ENCODE peak calls at places on chromosomes 13 and 19, in eight cellular contexts. A is uterus, O is kidney, Y is foreskin keratinocyte, H is breast epithelium, T is upper lobe of left lung, F is fibroblast of lung, J is RWPE2. V is an unnamed sample.

GRCh38 chr13:42420304-42420703 is 148.4 kb downstream of the AKAP11 start:
- DNase-seq in A (no peak), O (no peak), Y (no peak), H (no peak), T (no peak), F (no peak), J (no peak), V (no peak)

GRCh38 chr19:57279418-57280164 is 694 bp upstream of the ZNF460 start:
- DNase-seq in A (peak; percentile 88), O (peak; percentile 98), Y (peak; percentile 85), H (peak; percentile 93), T (peak; percentile 92), F (peak; percentile 98), J (peak; percentile 91), V (peak; percentile 78)

GRCh38 chr19:13825489-13826475 is 30.5 kb downstream of the ZSWIM4 start:
- DNase-seq in A (no peak), O (no peak), Y (no peak), H (no peak), T (no peak), F (no peak), J (peak; percentile 67), V (no peak)

GRCh38 chr13:49938274-49938673 is 2.1 kb upstream of the SPRYD7 start:
- DNase-seq in A (no peak), O (no peak), Y (no peak), H (no peak), T (no peak), F (no peak), J (no peak), V (no peak)

GRCh38 chr13:107203146-107203847 is 635.4 kb upstream of the ARGLU1 start:
- DNase-seq in A (no peak), O (no peak), Y (no peak), H (no peak), T (no peak), F (peak; percentile 9), J (no peak), V (no peak)

GRCh38 chr19:7729831-7730285 is 2.1 kb downstream of the CLEC4G start:
- DNase-seq in A (no peak), O (peak; percentile 73), Y (no peak), H (no peak), T (no peak), F (no peak), J (no peak), V (no peak)

GRCh38 chr13:98307744-98308524 is 130.9 kb upstream of the RNF113B start:
- DNase-seq in A (no peak), O (no peak), Y (no peak), H (no peak), T (no peak), F (peak; percentile 82), J (no peak), V (no peak)

GRCh38 chr19:35904312-35905068 is 2.2 kb downstream of the HCST start:
- DNase-seq in A (no peak), O (no peak), Y (no peak), H (no peak), T (no peak), F (no peak), J (no peak), V (no peak)

GRCh38 chr19:10797078-10797477 is 38.9 kb downstream of the TMED1 start:
- DNase-seq in A (no peak), O (no peak), Y (no peak), H (no peak), T (no peak), F (no peak), J (no peak), V (no peak)

GRCh38 chr13:27183561-27184147 is 12.0 kb upstream of the USP12 start:
- DNase-seq in A (no peak), O (no peak), Y (no peak), H (no peak), T (no peak), F (peak; percentile 49), J (no peak), V (no peak)

GRCh38 chr13:77980592-77980991 is 62.0 kb upstream of the EDNRB start:
- DNase-seq in A (no peak), O (no peak), Y (peak; percentile 37), H (no peak), T (peak; percentile 28), F (peak; percentile 86), J (no peak), V (no peak)

GRCh38 chr13:59991395-59991794 is 172.3 kb downstream of the DIAPH3 start:
- DNase-seq in A (no peak), O (no peak), Y (no peak), H (no peak), T (no peak), F (no peak), J (no peak), V (no peak)

GRCh38 chr19:17966497-17967257 is at the start of gene KCNN1:
- DNase-seq in A (no peak), O (no peak), Y (no peak), H (no peak), T (no peak), F (no peak), J (no peak), V (no peak)

GRCh38 chr19:30330266-30330665 is 41.9 kb upstream of the ZNF536 start:
- DNase-seq in A (no peak), O (no peak), Y (no peak), H (no peak), T (no peak), F (no peak), J (no peak), V (no peak)

GRCh38 chr13:98910501-98910951 is 67.3 kb downstream of the DOCK9 start:
- DNase-seq in A (peak; percentile 34), O (no peak), Y (peak; percentile 69), H (no peak), T (no peak), F (peak; percentile 28), J (no peak), V (no peak)

GRCh38 chr19:45070861-45071544 is 5.3 kb downstream of the ZNF296 start:
- DNase-seq in A (no peak), O (no peak), Y (no peak), H (peak; percentile 62), T (no peak), F (no peak), J (no peak), V (no peak)

DNA sequence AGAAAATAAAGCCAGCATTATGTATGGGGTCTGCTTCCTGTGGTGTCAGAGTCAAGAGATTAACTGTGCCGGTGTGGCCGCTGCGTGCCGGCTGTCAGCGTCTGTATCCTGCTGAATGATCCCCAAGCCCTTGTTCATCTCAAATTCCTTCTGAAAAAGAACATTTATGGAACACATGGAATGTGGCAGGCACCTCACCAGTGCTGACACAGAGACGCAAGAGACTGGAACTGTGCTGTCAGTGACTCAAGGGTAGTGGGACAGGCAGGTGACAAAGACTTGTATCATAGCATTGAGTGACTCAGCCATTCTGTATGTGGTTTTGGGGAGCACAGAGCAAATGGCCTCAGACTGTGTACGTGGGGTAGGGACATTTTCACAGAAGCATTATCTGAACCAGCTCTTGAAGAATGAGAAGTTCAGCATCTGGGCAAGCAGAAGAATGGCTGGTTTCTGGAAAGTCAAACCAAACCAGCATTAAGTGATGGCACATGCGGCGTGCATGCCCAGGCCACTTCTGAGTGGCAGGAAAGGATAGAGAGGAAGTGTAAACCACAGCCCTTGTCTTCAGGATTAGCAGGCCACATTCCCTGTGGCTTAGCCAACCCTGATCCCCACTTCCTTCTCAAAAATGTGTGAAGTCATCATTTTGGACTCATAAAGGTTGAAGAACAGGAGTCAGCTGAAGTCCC is 54.0 kb upstream of the IRS2 start:
- DNase-seq in A (no peak), O (no peak), Y (peak; percentile 68), H (no peak), T (no peak), F (peak; percentile 15), J (no peak), V (no peak)
- H3K27ac ChIP-seq in A (no peak overlapping the region), O (no peak overlapping the region), Y (no peak overlapping the region), H (no peak overlapping the region), T (no peak overlapping the region), F (no peak overlapping the region), J (peak overlapping the region; percentile 64), V (no peak overlapping the region)

DNA sequence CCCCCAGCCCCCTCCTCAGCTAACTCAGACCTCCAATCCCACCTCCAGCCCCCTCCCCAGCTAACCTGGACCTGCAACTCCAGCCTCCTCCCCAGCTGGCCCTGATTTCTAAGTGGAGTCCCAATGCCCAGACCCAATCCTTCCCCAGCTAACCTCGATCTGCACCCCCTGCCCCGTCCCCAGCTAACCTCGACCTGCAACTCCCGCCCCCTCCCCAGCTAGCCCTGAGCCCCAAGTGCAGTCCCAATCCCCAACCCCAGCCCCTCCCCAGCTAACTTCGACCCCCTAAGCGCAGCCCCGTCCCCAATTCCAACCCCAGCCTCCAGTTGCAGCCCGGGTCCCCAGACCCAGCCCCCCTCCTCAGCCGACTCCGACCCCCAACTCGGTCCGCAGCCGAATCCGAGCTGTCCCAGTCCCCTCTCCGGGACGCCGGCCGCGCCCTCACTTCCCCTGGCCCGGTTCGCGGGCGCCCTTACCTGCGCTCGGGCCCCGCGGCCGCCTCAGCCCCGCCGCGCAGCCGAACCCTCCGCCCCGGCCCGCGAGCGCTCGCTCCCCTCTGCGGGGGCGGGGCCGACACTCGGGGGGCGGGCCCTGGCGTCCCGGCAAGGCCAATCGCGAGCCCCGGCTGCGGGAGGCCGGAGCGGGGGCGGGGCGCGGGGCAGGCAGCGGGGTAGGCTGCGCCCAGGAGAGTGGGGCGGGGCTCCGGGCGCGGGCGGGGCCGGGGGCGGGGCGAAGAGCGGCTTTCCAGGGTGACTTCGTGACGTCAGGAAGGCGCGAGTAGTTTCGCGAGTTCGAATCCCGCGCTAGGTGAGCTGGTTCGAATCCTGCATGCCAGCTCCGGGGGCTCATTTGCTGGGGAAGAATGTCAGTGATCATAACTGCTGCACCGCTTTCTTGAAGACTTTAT is at the start of gene GNG7:
- DNase-seq in A (peak; percentile 92), O (peak; percentile 98), Y (peak; percentile 12), H (peak; percentile 95), T (peak; percentile 95), F (peak; percentile 79), J (peak; percentile 83), V (peak; percentile 86)
- H3K27ac ChIP-seq in A (peak within 1 kb of the TSS; percentile 71), O (no peak within 1 kb of the TSS), Y (no peak within 1 kb of the TSS), H (peak within 1 kb of the TSS; percentile 63), T (peak within 1 kb of the TSS; percentile 80), F (no peak within 1 kb of the TSS), J (no peak within 1 kb of the TSS), V (peak within 1 kb of the TSS; percentile 90)

GRCh38 chr13:20462921-20463320 is 62.7 kb downstream of the CRYL1 start:
- DNase-seq in A (no peak), O (no peak), Y (no peak), H (no peak), T (no peak), F (no peak), J (no peak), V (no peak)
- H3K27ac ChIP-seq in A (peak overlapping the region; percentile 58), O (no peak overlapping the region), Y (no peak overlapping the region), H (no peak overlapping the region), T (no peak overlapping the region), F (no peak overlapping the region), J (no peak overlapping the region), V (no peak overlapping the region)

DNA sequence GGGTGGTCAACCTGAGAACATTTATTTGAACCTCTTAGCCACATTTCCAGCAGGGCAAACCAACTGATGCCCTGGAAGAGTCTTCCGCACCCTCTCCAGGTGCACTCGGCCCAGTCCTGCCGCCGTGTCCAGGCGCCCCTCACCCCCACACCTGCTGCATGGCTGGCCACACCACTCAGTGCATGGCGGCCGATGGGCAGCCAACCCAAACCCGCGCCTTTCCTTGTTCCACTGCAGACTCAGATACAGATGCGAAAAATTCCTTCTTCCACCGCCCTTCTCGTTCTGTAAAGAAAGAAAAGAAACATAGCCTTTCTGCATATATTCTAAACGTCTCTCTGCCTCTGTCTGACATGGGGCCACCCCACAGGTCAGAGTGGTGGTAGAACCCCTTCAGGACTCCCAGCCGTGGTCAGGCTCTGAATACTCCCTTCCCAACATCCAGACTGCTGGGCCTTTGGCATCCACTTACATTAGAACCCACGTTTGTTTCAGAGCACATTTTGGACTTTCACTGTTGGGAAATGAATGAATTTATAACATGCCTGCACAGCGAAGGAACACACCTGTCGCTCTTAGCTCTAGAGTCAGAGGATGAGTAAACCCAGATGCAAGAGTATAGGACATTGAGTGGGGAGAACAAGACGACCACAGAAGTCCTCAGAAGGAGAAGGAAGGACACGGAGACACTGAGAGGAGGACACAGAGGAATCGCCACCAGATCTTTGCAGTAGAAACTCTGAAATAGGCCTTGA is 31.1 kb downstream of the SHISA2 start:
- DNase-seq in A (no peak), O (no peak), Y (no peak), H (no peak), T (no peak), F (no peak), J (no peak), V (no peak)
- H3K27ac ChIP-seq in A (no peak overlapping the region), O (peak overlapping the region; percentile 21), Y (no peak overlapping the region), H (no peak overlapping the region), T (no peak overlapping the region), F (no peak overlapping the region), J (peak overlapping the region; percentile 59), V (no peak overlapping the region)

V was measured in substantia nigra.